ENCODE peak calls at places on chromosomes 2 and 18, in ten cellular contexts. D is esophagus squamous epithelium, L is nephron progenitor cell, Z is right lobe of liver, O is OCI-LY7, N is kidney, H is B cell, G is AG04450, Y is bronchial epithelial cell, K is tibial artery. I is an unnamed sample.

GRCh38 chr2:71505086-71505769 is 51.9 kb downstream of the DYSF start:
- DNase-seq in D (no peak), L (no peak), Z (no peak), O (no peak), N (no peak), H (no peak), G (no peak), Y (no peak), K (no peak), I (no peak)

GRCh38 chr18:22829781-22830180 is 103.3 kb upstream of the RBBP8 start:
- DNase-seq in D (no peak), L (no peak), Z (no peak), O (no peak), N (no peak), H (no peak), G (no peak), Y (peak; percentile 72), K (no peak), I (no peak)

GRCh38 chr2:229611360-229611759 is 103.0 kb downstream of the DNER start:
- DNase-seq in D (no peak), L (no peak), Z (no peak), O (no peak), N (no peak), H (no peak), G (no peak), Y (no peak), K (no peak), I (no peak)

GRCh38 chr2:9473308-9473984 is 905 bp upstream of the IAH1 start:
- DNase-seq in D (no peak), L (peak; percentile 25), Z (peak; percentile 28), O (no peak), N (no peak), H (no peak), G (no peak), Y (peak; percentile 56), K (no peak), I (no peak)

GRCh38 chr18:12839526-12840196 is 44.4 kb downstream of the PTPN2 start:
- DNase-seq in D (no peak), L (no peak), Z (no peak), O (peak; percentile 42), N (no peak), H (no peak), G (no peak), Y (peak; percentile 58), K (no peak), I (no peak)

GRCh38 chr2:127640082-127641072 is 5.6 kb upstream of the GPR17 start:
- DNase-seq in D (no peak), L (no peak), Z (no peak), O (peak; percentile 79), N (no peak), H (peak; percentile 88), G (no peak), Y (no peak), K (no peak), I (no peak)

GRCh38 chr2:223760838-223761502 is 76.4 kb downstream of the AP1S3 start:
- DNase-seq in D (peak; percentile 8), L (no peak), Z (peak; percentile 75), O (peak; percentile 56), N (peak; percentile 89), H (no peak), G (no peak), Y (peak; percentile 96), K (no peak), I (peak; percentile 73)

GRCh38 chr2:240350696-240351087 is 84.8 kb upstream of the GPC1 start:
- DNase-seq in D (no peak), L (no peak), Z (no peak), O (no peak), N (no peak), H (no peak), G (no peak), Y (no peak), K (no peak), I (no peak)

GRCh38 chr2:49261021-49261538 is 106.8 kb upstream of the FSHR start:
- DNase-seq in D (no peak), L (no peak), Z (no peak), O (no peak), N (no peak), H (no peak), G (no peak), Y (no peak), K (no peak), I (no peak)

GRCh38 chr2:15780234-15780633 is 160.1 kb upstream of the MYCN start:
- DNase-seq in D (no peak), L (no peak), Z (no peak), O (no peak), N (no peak), H (no peak), G (no peak), Y (no peak), K (no peak), I (no peak)

GRCh38 chr18:54871231-54871630 is 43.0 kb downstream of the RAB27B start:
- DNase-seq in D (no peak), L (no peak), Z (no peak), O (no peak), N (no peak), H (no peak), G (no peak), Y (no peak), K (no peak), I (no peak)

GRCh38 chr18:76252880-76253279 is 242.2 kb downstream of the ZNF516 start:
- DNase-seq in D (no peak), L (no peak), Z (no peak), O (peak; percentile 13), N (no peak), H (no peak), G (no peak), Y (peak; percentile 28), K (no peak), I (no peak)

GRCh38 chr2:44941551-44942234 is at the start of gene SIX3:
- DNase-seq in D (no peak), L (no peak), Z (no peak), O (no peak), N (peak; percentile 67), H (peak; percentile 58), G (no peak), Y (no peak), K (no peak), I (no peak)

GRCh38 chr2:107585851-107586250 is 240.8 kb upstream of the RGPD4 start:
- DNase-seq in D (no peak), L (no peak), Z (no peak), O (no peak), N (no peak), H (no peak), G (no peak), Y (peak; percentile 86), K (no peak), I (no peak)

GRCh38 chr2:113967272-113967671 is 77.4 kb downstream of the ACTR3 start:
- DNase-seq in D (no peak), L (no peak), Z (no peak), O (no peak), N (no peak), H (no peak), G (no peak), Y (no peak), K (no peak), I (no peak)

GRCh38 chr2:173572848-173573247 is 218.2 kb downstream of the CDCA7 start:
- DNase-seq in D (no peak), L (no peak), Z (no peak), O (peak; percentile 20), N (no peak), H (no peak), G (no peak), Y (no peak), K (no peak), I (no peak)

GRCh38 chr2:173571021-173571821 is 216.5 kb downstream of the CDCA7 start:
- DNase-seq in D (no peak), L (peak; percentile 17), Z (no peak), O (peak; percentile 50), N (no peak), H (no peak), G (no peak), Y (peak; percentile 59), K (no peak), I (no peak)

GRCh38 chr2:173571887-173572680 is 217.4 kb downstream of the CDCA7 start:
- DNase-seq in D (no peak), L (no peak), Z (no peak), O (no peak), N (no peak), H (no peak), G (no peak), Y (peak; percentile 29), K (no peak), I (no peak)

GRCh38 chr2:173568054-173568453 is 213.4 kb downstream of the CDCA7 start:
- DNase-seq in D (no peak), L (peak; percentile 30), Z (peak; percentile 38), O (no peak), N (no peak), H (no peak), G (no peak), Y (peak; percentile 4), K (no peak), I (no peak)
- TF ChIP-seq CTCF in D (no peak), L (peak; percentile 23), Z (no peak), O (peak; percentile 28), N (no peak), H (no peak), G (peak; percentile 19), Y (peak; percentile 23), K (no peak), I (peak; percentile 44)

DNA sequence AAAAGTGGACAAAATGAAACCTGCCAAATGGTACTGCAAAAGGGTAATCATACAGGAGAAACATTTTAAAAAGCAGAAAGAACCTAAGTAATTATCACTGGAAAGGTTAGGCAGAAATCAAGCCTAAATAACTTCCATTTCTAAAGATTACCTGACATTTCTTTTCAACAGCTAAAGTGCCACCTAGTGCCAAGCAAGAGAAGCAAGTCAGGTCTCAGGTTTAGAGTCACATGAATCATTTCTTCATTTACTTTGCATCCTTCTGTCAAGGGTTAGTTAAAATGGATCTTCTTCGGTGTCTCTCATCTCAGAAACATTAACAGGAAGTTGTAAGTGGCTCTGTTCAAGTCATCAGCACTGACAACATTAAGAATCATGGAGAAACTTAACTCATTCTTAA is 90.3 kb downstream of the AKAIN1 start:
- DNase-seq in D (no peak), L (no peak), Z (no peak), O (peak; percentile 24), N (no peak), H (no peak), G (no peak), Y (no peak), K (no peak), I (no peak)
- TF ChIP-seq CTCF in D (no peak), L (no peak), Z (peak; percentile 33), O (peak; percentile 80), N (no peak), H (no peak), G (no peak), Y (no peak), K (no peak), I (peak; percentile 14)

GRCh38 chr18:75130591-75131274 is 78.2 kb downstream of the PTGR3 start:
- DNase-seq in D (no peak), L (no peak), Z (no peak), O (no peak), N (no peak), H (no peak), G (no peak), Y (no peak), K (no peak), I (peak; percentile 80)
- TF ChIP-seq CTCF in D (no peak), L (no peak), Z (no peak), O (no peak), N (no peak), H (no peak), G (peak; percentile 40), Y (no peak), K (no peak), I (peak; percentile 55)

DNA sequence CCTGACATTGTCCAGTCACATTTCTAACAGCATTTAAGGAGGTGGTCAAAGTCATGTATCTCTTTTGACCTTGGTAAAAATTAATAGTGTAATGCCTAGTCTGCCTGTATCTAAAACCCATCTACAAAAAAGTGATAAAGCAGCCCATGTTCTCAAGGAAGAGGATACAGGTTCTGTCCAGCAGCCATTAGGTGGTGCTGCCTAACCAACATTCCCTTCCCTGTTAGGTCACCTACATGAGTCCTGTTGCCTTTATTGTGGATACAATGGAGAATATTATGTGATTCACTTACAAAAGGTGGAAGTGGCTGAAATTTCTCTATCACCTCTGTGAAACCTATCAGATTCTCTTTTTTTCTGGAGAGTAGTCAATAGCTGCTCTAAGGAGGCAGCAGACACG is 52.5 kb downstream of the AQP4 start:
- DNase-seq in D (no peak), L (peak; percentile 36), Z (peak; percentile 31), O (peak; percentile 20), N (no peak), H (no peak), G (no peak), Y (peak; percentile 72), K (no peak), I (no peak)
- TF ChIP-seq CTCF in D (peak; percentile 35), L (peak; percentile 50), Z (peak; percentile 66), O (peak; percentile 64), N (peak; percentile 63), H (no peak), G (no peak), Y (peak; percentile 65), K (peak; percentile 18), I (peak; percentile 53)

I was measured in osteocyte.